ENCODE peak calls at places on chromosomes 13 and 19, in seven cellular contexts. R is uterus, H is SK-N-SH, Q is PC-9, V is hepatocyte, I is heart right ventricle, L is astrocyte. T is an unnamed sample. For H3K4me1, the result is how much of the 10 kb centered on the place peaks cover.

GRCh38 chr19:10143700-10144099 is 24.0 kb upstream of the EIF3G start:
- DNase-seq in V (no peak), Q (no peak), R (no peak), H (no peak), I (no peak), L (no peak), T (no peak)

GRCh38 chr13:30618186-30618937 is 642 bp downstream of the USPL1 start:
- DNase-seq in I (no peak), Q (no peak), H (no peak), L (no peak), V (peak), R (no peak), T (peak)

GRCh38 chr13:25044071-25044470 is 51.9 kb upstream of the PABPC3 start:
- DNase-seq in H (no peak), V (no peak), L (no peak), R (no peak), Q (no peak), I (no peak), T (no peak)

GRCh38 chr19:38650911-38651584 is 3.6 kb downstream of the ACTN4 start:
- DNase-seq in L (peak), H (no peak), Q (peak), I (no peak), R (peak), V (peak), T (no peak)

GRCh38 chr13:42047561-42048322 is 706 bp upstream of the DGKH start:
- DNase-seq in Q (no peak), R (peak), I (peak), H (peak), L (peak), V (peak), T (peak)

GRCh38 chr13:39779337-39780270 is 124.1 kb downstream of the COG6 start:
- DNase-seq in H (no peak), R (no peak), I (no peak), L (peak), V (no peak), Q (no peak), T (peak)

GRCh38 chr19:40815223-40815622 is 16.2 kb downstream of the EGLN2 start:
- DNase-seq in Q (no peak), I (no peak), H (no peak), R (no peak), V (no peak), L (no peak), T (no peak)

GRCh38 chr19:8367327-8368001 is 3.5 kb downstream of the ANGPTL4 start:
- DNase-seq in I (peak), L (peak), Q (peak), R (peak), H (peak), V (peak), T (peak)

GRCh38 chr13:46315491-46316075 is 71.5 kb downstream of the RUBCNL start:
- DNase-seq in V (no peak), L (no peak), R (no peak), H (no peak), I (no peak), Q (no peak), T (no peak)

GRCh38 chr13:32783067-32783466 is 196.8 kb downstream of the PDS5B start:
- DNase-seq in Q (no peak), I (no peak), L (peak), R (no peak), H (no peak), V (no peak), T (no peak)

GRCh38 chr19:38055655-38056521 is 148.9 kb downstream of the SIPA1L3 start:
- DNase-seq in L (no peak), H (no peak), R (no peak), I (no peak), Q (no peak), V (no peak), T (no peak)

GRCh38 chr13:64675256-64675892 is 2554.8 kb downstream of the PCDH9 start:
- DNase-seq in H (no peak), Q (peak), R (no peak), V (peak), I (no peak), L (peak), T (no peak)

GRCh38 chr13:42894765-42895181 is 97.3 kb downstream of the EPSTI1 start:
- DNase-seq in L (peak), H (peak), I (no peak), R (no peak), Q (peak), V (peak), T (peak)

GRCh38 chr13:42064966-42065365 is 16.5 kb downstream of the DGKH start:
- DNase-seq in R (no peak), H (no peak), I (no peak), Q (no peak), V (no peak), L (no peak), T (no peak)

GRCh38 chr13:76882431-76882830 is 3.8 kb downstream of the KCTD12 start:
- DNase-seq in I (no peak), R (no peak), H (no peak), V (no peak), Q (no peak), L (peak), T (no peak)

GRCh38 chr13:59834801-59835200 is 328.9 kb downstream of the DIAPH3 start:
- DNase-seq in I (no peak), R (no peak), H (no peak), L (peak), Q (no peak), V (no peak), T (no peak)

GRCh38 chr19:17448190-17448967 is at the start of gene TMEM221:
- DNase-seq in L (no peak), I (peak), H (peak), R (peak), V (peak), Q (no peak), T (peak)

DNA sequence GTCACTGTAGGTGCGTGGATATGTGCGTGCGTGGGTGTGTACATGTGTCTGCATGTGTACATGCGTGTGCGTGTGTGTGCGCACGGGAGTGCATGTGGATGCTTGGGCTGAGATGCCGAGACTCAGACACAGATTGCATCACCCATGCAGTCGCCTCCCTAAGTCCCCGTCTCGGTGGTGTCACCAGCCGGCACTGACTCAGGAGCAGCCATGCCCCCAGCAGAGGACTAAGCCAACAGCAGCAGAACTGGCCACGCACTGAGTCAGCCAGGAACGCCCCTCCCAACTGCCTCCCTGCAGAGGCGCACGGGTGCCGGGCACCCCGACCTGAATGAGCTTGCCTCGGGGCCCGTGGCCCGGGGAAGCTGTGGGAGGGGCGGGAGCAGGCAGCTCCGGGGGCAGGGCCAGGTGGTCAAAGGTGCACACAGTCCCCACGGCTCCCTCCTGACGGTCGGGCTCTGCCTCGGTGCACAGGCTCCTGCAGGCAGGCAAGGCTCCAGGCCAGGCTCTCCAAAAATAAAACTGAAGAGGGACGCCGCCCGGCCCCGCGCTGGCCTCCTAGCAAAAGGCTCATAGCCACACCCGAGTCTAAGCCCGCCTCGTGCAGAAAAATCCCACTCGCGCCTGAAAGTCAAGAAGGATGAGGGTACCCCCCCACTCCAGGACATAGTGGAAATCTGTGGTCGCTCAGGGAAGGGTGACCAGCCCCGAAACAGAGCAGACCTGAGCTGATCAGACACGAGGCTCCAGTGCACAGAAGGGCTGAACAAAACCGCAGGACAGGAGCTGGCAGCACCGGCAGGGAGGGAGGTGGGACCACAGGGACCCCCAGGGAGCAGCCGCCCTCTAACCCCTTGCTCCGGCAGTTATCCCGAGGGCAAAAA is 49.2 kb downstream of the GADD45B start:
- DNase-seq in I (no peak), V (peak), Q (peak), R (no peak), H (no peak), L (peak), T (no peak)
- H3K27ac ChIP-seq in I (peak), V (peak), Q (peak), R (no peak), H (no peak), L (peak), T (no peak)

DNA sequence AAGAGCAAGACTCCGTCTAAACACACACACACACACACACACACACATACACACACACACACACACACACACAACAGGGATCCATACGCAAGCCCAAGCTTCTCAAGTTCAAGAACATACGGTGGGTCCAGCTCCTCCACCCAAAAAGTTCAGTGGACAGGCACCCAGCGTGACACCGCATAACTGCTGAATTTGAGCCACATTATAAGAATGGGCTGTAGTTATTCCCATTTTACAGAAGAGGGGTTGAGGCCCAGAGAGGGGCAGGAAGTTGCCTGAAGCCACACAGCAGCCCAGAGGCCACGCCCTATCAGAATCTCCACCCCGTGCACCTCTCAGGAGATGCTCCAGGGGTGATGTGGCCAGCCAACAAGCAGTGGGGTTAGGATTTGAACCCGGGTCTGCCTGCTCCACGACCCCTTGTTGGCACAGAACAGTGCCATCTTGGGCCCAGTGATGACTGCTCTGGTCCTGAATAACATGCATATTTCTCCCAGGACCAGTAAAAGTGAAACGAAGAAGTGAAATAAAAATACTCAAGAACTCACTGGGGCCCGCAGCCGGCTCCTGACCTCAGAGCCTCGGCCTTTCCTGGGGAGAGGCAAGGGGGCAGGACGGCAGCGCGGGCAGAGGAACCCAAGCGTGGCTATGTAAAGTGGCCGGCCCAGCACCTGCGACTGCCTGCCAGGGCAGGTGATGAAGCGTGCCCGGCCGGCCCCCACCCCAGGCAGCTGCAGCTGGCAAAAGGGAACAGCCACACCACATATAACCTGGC is 61.9 kb downstream of the AP1M1 start:
- DNase-seq in Q (no peak), L (no peak), H (no peak), V (no peak), R (no peak), I (no peak), T (no peak)
- H3K4me1 ChIP-seq in Q (under half), L (under half), H (under half), V (under half), R (under half), I (under half), T (under half)

GRCh38 chr19:1373534-1374249 is 10.0 kb upstream of the NDUFS7 start:
- DNase-seq in Q (no peak), H (no peak), I (peak), L (no peak), R (no peak), V (peak), T (peak)
- H3K27ac ChIP-seq in Q (no peak), H (no peak), I (peak), L (no peak), R (peak), V (no peak), T (peak)

GRCh38 chr19:54373781-54374266 is 9.1 kb upstream of the LAIR1 start:
- DNase-seq in H (no peak), Q (no peak), L (no peak), R (no peak), I (no peak), V (no peak), T (no peak)

GRCh38 chr19:54366811-54367210 is 2.1 kb upstream of the LAIR1 start:
- DNase-seq in Q (no peak), L (no peak), R (no peak), V (no peak), I (no peak), H (no peak), T (no peak)

GRCh38 chr19:54364775-54365257 is at the start of gene LAIR1:
- DNase-seq in L (no peak), H (no peak), Q (no peak), R (no peak), I (peak), V (no peak), T (no peak)

GRCh38 chr19:54369082-54369691 is 4.5 kb upstream of the LAIR1 start:
- DNase-seq in I (no peak), H (no peak), Q (no peak), L (no peak), V (no peak), R (no peak), T (no peak)
- H3K4me1 ChIP-seq in I (under half), H (under half), Q (under half), L (under half), V (under half), R (under half), T (under half)

GRCh38 chr19:566403-566802 is 6.0 kb upstream of the BSG start:
- DNase-seq in H (peak), V (peak), I (no peak), R (peak), L (no peak), Q (no peak), T (no peak)
- H3K27ac ChIP-seq in H (no peak), V (peak), I (peak), R (peak), L (no peak), Q (no peak), T (no peak)

DNA sequence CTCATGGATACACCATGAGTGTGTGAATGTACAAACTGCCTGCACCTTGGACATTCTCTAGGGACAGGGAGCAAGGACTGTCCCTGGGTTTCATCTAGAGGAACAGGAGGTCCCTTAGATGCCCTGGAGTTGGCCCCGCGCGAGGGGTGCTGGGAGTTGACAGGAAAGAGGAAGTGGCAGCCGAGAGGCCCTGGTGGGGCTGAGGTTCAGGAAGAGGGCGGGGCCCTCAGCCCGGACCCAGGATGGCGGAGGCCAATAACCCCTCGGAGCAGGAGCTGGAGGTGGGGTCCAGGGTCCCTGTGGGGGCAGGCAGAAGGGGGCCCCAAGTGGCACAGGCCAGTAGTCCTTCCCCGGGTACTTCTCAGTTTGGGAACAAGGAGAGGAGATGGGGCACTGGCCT is 6.9 kb downstream of the PKN1 start:
- DNase-seq in L (no peak), H (no peak), R (no peak), Q (no peak), V (no peak), I (peak), T (peak)
- H3K4me1 ChIP-seq in L (under half), H (under half), R (under half), Q (under half), V (under half), I (under half), T (under half)

GRCh38 chr19:56840452-56841193 is at the start of the genes PEG3 and ZIM2:
- DNase-seq in L (no peak), I (peak), V (no peak), R (peak), H (peak), Q (no peak), T (peak)
- H3K27ac ChIP-seq in L (no peak), I (peak), V (no peak), R (peak), H (peak), Q (no peak), T (peak)

DNA sequence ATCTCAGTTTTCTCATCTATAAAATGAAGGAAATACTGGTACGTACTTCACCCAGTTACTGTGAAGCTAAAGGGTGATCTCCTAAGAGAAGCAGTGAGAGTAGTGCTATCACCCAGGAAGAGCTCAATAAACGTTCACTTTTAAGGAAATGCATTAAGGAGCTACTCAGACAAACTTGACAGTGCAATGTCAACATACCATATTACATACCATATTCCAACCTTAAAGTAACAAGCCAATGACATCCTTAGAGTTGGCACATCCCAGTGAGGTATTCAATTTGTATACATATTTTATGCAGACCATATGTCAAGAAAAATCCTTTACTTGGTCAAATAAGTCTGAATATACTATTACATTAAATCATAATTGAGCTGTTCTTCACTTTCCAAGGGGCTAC is 7.0 kb downstream of the TBC1D4 start:
- DNase-seq in V (no peak), I (no peak), R (no peak), L (no peak), Q (no peak), H (no peak), T (no peak)
- H3K4me1 ChIP-seq in V (under half), I (under half), R (under half), L (under half), Q (under half), H (under half), T (under half)

T was measured in body of pancreas.